ENCODE peak calls at places on chromosome 16, in ten cellular contexts. Q is PC-9, X is HCT116, C is neural progenitor cell, I is fibroblast of lung, H is H1, Y is MM.1S, E is GM23338, P is PC-3, N is mammary epithelial cell. R is an unnamed sample. For H3K79me2, the result is how much of the 10 kb centered on the place peaks cover.

GRCh38 chr16:51880776-51881175 is 666.2 kb downstream of the TOX3 start:
- DNase-seq in Q (no peak), X (no peak), C (no peak), I (peak), H (no peak), Y (no peak), E (no peak), P (peak), N (peak), R (peak)

GRCh38 chr16:47037396-47037745 is 63.9 kb upstream of the DNAJA2 start:
- DNase-seq in Q (no peak), X (no peak), C (peak), I (peak), H (no peak), Y (peak), E (peak), P (no peak), N (no peak), R (no peak)

GRCh38 chr16:75364286-75364791 is 69.0 kb downstream of the CFDP1 start:
- DNase-seq in Q (no peak), X (no peak), C (no peak), I (no peak), H (no peak), Y (no peak), E (no peak), P (no peak), N (no peak), R (no peak)

GRCh38 chr16:71557954-71558582 is 18.8 kb downstream of the TAT start:
- DNase-seq in Q (no peak), X (no peak), C (no peak), I (no peak), H (no peak), Y (no peak), E (no peak), P (no peak), N (no peak), R (no peak)

GRCh38 chr16:47388705-47389104 is 72.2 kb downstream of the ITFG1 start:
- DNase-seq in Q (no peak), X (no peak), C (no peak), I (no peak), H (no peak), Y (no peak), E (no peak), P (no peak), N (no peak), R (no peak)

GRCh38 chr16:1707193-1707790 is 1.3 kb downstream of the MAPK8IP3 start:
- DNase-seq in Q (no peak), X (no peak), C (peak), I (peak), H (no peak), Y (peak), E (peak), P (peak), N (no peak), R (peak)

GRCh38 chr16:50705436-50706110 is 12.2 kb downstream of the NOD2 start:
- DNase-seq in Q (no peak), X (no peak), C (no peak), I (no peak), H (no peak), Y (no peak), E (no peak), P (peak), N (no peak), R (no peak)

GRCh38 chr16:67872631-67873434 is at the start of gene EDC4:
- DNase-seq in Q (peak), X (peak), C (peak), I (peak), H (no peak), Y (peak), E (peak), P (peak), N (peak), R (peak)

GRCh38 chr16:3797473-3797872 is 80.1 kb upstream of the TRAP1 start:
- DNase-seq in Q (no peak), X (no peak), C (no peak), I (peak), H (no peak), Y (peak), E (no peak), P (no peak), N (peak), R (no peak)

GRCh38 chr16:19644877-19645276 is 73.2 kb downstream of the KNOP1 start:
- DNase-seq in Q (no peak), X (no peak), C (no peak), I (no peak), H (no peak), Y (no peak), E (no peak), P (no peak), N (no peak), R (no peak)

GRCh38 chr16:77212736-77213541 is 13.7 kb downstream of the SYCE1L start:
- DNase-seq in Q (peak), X (no peak), C (peak), I (peak), H (no peak), Y (peak), E (peak), P (peak), N (peak), R (peak)

GRCh38 chr16:35409503-35409902 is 1950.1 kb downstream of the TP53TG3F start:
- DNase-seq in Q (no peak), X (no peak), C (no peak), I (no peak), H (no peak), Y (no peak), E (no peak), P (no peak), N (no peak), R (no peak)

GRCh38 chr16:81107506-81107905 is 11.3 kb upstream of the GCSH start:
- DNase-seq in Q (no peak), X (no peak), C (no peak), I (no peak), H (no peak), Y (no peak), E (no peak), P (no peak), N (no peak), R (no peak)

GRCh38 chr16:67030221-67030962 is 1.4 kb downstream of the CBFB start:
- DNase-seq in Q (no peak), X (no peak), C (no peak), I (no peak), H (no peak), Y (no peak), E (no peak), P (no peak), N (no peak), R (no peak)

DNA sequence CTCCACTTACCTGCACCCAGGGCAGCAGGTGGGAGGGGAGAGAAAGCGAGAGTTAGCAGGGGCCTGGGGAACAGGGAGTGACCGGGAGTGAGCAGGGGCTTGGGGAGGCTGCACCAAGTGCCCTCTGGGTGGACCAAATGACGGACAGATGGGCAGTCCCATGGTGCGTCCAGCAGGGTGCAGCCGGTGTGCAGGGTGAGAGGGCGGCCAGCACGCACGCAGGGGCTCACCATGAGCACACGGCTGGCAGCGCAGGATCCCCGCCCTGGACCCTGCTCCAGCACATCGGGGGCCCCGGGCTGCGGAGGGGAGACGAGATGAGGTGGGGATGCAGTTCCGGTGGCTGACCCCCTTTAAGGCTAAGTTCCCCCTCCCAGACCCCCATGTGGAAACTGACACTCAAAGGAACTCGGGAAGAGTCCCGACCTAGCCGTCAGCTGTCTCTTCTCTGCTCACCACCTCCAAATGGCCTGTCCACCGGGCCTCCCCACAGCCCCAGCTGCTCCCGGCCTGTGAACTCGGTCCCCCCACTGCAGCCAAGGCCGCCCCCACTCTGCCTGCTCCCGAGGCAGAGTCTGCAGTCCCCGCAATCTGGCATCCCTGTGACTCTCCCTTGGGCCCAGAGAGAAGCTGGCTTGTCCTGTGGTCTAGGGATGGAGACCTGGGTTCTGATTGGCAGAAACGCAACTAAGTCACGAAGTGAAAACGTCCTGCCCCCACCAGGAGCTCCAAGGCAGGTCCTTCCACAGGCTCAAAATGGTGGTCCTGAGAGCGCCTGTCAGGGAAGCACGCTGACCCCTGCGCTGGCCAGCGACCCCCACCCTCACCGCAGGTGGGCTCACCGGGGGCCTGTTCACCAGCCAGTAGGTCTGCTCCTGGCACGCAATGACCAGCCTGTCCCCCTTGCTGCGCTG is 2.9 kb downstream of the RGS11 start:
- DNase-seq in Q (no peak), X (no peak), C (no peak), I (no peak), H (no peak), Y (no peak), E (no peak), P (no peak), N (no peak), R (no peak)
- TF ChIP-seq EZH2 in Q (no peak), X (no peak), C (no peak), I (no peak), H (no peak), Y (no peak), E (no peak), P (no peak), N (no peak), R (no peak)

GRCh38 chr16:56749806-56750491 is 20.0 kb downstream of the NUP93 start:
- DNase-seq in Q (no peak), X (no peak), C (no peak), I (peak), H (no peak), Y (no peak), E (no peak), P (no peak), N (no peak), R (peak)

GRCh38 chr16:56744996-56745640 is 15.2 kb downstream of the NUP93 start:
- DNase-seq in Q (no peak), X (no peak), C (peak), I (no peak), H (no peak), Y (no peak), E (peak), P (no peak), N (no peak), R (no peak)

GRCh38 chr16:56748826-56749225 is 18.9 kb downstream of the NUP93 start:
- DNase-seq in Q (no peak), X (no peak), C (no peak), I (no peak), H (no peak), Y (no peak), E (no peak), P (no peak), N (no peak), R (no peak)

GRCh38 chr16:56747486-56748045 is 17.6 kb downstream of the NUP93 start:
- DNase-seq in Q (no peak), X (no peak), C (peak), I (peak), H (no peak), Y (no peak), E (peak), P (no peak), N (no peak), R (no peak)

GRCh38 chr16:56748191-56748590 is 18.3 kb downstream of the NUP93 start:
- DNase-seq in Q (no peak), X (no peak), C (no peak), I (no peak), H (no peak), Y (no peak), E (no peak), P (no peak), N (no peak), R (no peak)
- H3K79me2 ChIP-seq in Q (under half), X (half or more), C (half or more), I (under half), H (under half), Y (under half), E (half or more), P (half or more), N (half or more), R (half or more)

GRCh38 chr16:86517652-86518258 is 7.4 kb downstream of the FOXF1 start:
- DNase-seq in Q (peak), X (peak), C (peak), I (peak), H (no peak), Y (peak), E (peak), P (peak), N (peak), R (peak)

GRCh38 chr16:86519007-86519648 is 8.8 kb downstream of the FOXF1 start:
- DNase-seq in Q (no peak), X (no peak), C (no peak), I (no peak), H (no peak), Y (no peak), E (no peak), P (no peak), N (no peak), R (no peak)

GRCh38 chr16:86521236-86522197 is 11.2 kb downstream of the FOXF1 start:
- DNase-seq in Q (no peak), X (no peak), C (no peak), I (no peak), H (no peak), Y (no peak), E (no peak), P (no peak), N (no peak), R (no peak)

GRCh38 chr16:86520317-86521210 is 10.2 kb downstream of the FOXF1 start:
- DNase-seq in Q (no peak), X (no peak), C (no peak), I (no peak), H (no peak), Y (no peak), E (no peak), P (no peak), N (no peak), R (no peak)

GRCh38 chr16:86519649-86520316 is 9.5 kb downstream of the FOXF1 start:
- DNase-seq in Q (peak), X (peak), C (peak), I (peak), H (no peak), Y (peak), E (peak), P (peak), N (no peak), R (peak)
- TF ChIP-seq EZH2 in Q (no peak), X (no peak), C (no peak), I (no peak), H (no peak), Y (no peak), E (no peak), P (no peak), N (no peak), R (no peak)

DNA sequence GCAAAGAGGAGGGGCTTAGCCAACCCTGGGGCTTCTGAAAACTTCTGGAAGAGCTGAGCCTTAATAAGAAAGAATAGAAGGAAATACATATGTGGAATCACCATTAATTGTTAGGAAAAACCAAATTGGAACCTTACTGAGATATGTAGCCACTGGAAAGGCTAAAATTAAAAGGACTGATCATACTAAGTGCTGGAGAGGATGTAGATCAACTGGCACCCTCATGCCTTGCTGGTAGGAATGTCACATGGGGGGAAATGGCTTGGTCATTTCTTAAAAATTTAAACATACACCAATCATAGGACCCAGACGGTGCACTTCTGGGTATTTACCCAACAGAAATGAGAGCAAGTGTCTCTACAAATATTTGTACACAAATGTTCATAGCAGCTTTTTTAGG is 11.1 kb downstream of the BMERB1 start:
- DNase-seq in Q (no peak), X (no peak), C (no peak), I (no peak), H (no peak), Y (no peak), E (no peak), P (no peak), N (no peak), R (no peak)
- H3K79me2 ChIP-seq in Q (under half), X (under half), C (under half), I (under half), H (under half), Y (under half), E (under half), P (under half), N (under half), R (half or more)

GRCh38 chr16:86732621-86733297 is 154.4 kb downstream of the FOXL1 start:
- DNase-seq in Q (no peak), X (no peak), C (peak), I (peak), H (no peak), Y (no peak), E (peak), P (no peak), N (no peak), R (peak)
- TF ChIP-seq EZH2 in Q (peak), X (no peak), C (no peak), I (no peak), H (no peak), Y (no peak), E (no peak), P (no peak), N (no peak), R (no peak)

R was measured in GM23248.